ENCODE peak calls at places on chromosomes 3 and 15, in five cellular contexts. Q is foreskin fibroblast, T is colonic mucosa, G is fibroblast of the aortic adventitia, W is AG10803. X is an unnamed sample.

GRCh38 chr3:150238995-150239612 is 169.0 kb upstream of the TSC22D2 start:
- DNase-seq in G (no peak), W (no peak), T (peak), Q (no peak), X (no peak)

GRCh38 chr3:138833908-138834358 is 795 bp downstream of the PIK3CB start:
- DNase-seq in G (peak), W (peak), T (no peak), Q (peak), X (no peak)

GRCh38 chr3:171553085-171553484 is 92.9 kb upstream of the TNIK start:
- DNase-seq in G (no peak), Q (no peak), W (no peak), T (no peak), X (no peak)

GRCh38 chr3:152554980-152555379 is 280.0 kb upstream of the P2RY1 start:
- DNase-seq in W (no peak), T (no peak), Q (peak), G (peak), X (no peak)

GRCh38 chr15:75193272-75193671 is 8.4 kb upstream of the C15orf39 start:
- DNase-seq in T (no peak), G (no peak), Q (no peak), W (no peak), X (no peak)

GRCh38 chr15:39804026-39804425 is 21.4 kb upstream of the FSIP1 start:
- DNase-seq in Q (no peak), W (peak), T (no peak), G (peak), X (no peak)

GRCh38 chr3:53550005-53550620 is 55.7 kb downstream of the CACNA1D start:
- DNase-seq in G (no peak), T (no peak), Q (no peak), W (no peak), X (no peak)

GRCh38 chr3:63876260-63876659 is 12.6 kb downstream of the ATXN7 start:
- DNase-seq in T (no peak), Q (no peak), G (no peak), W (no peak), X (no peak)

GRCh38 chr15:64349375-64349774 is 6.6 kb downstream of the CSNK1G1 start:
- DNase-seq in W (no peak), T (no peak), G (no peak), Q (no peak), X (no peak)

GRCh38 chr3:25894101-25894500 is 104.2 kb downstream of the OXSM start:
- DNase-seq in G (no peak), T (no peak), Q (no peak), W (no peak), X (no peak)

GRCh38 chr3:136818851-136819783 is at the start of gene SLC35G2:
- DNase-seq in W (peak), G (peak), Q (peak), T (peak), X (peak)
- TF ChIP-seq CTCF in W (peak), G (no peak), Q (peak), T (no peak), X (peak)

GRCh38 chr3:141050913-141051632 is at the start of gene SPSB4:
- DNase-seq in Q (peak), G (no peak), W (peak), T (no peak), X (no peak)
- TF ChIP-seq CTCF in Q (no peak), G (no peak), W (no peak), T (no peak), X (peak)

GRCh38 chr3:7144696-7145308 is 283.9 kb downstream of the GRM7 start:
- DNase-seq in W (no peak), T (no peak), Q (no peak), G (no peak), X (no peak)
- TF ChIP-seq CTCF in W (no peak), T (peak), Q (no peak), G (no peak), X (peak)

DNA sequence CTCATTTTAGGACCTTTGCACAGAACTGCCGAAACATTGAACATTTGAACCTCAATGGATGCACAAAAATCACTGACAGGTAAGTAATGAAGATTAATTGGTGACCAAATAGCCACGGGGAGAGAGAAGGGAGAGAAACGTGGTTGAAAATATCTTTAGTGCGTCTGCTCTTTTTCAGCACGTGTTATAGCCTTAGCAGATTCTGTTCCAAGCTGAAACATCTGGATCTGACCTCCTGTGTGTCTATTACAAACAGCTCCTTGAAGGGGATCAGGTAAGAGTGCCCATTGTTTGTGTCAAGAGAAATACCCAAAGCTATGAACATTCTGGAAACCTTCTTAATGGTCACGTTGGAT is 67.1 kb downstream of the UBP1 start:
- DNase-seq in Q (no peak), W (no peak), T (no peak), G (no peak), X (no peak)
- TF ChIP-seq CTCF in Q (no peak), W (no peak), T (peak), G (no peak), X (no peak)

GRCh38 chr15:45572627-45573026 is 14.6 kb upstream of the BLOC1S6 start:
- DNase-seq in W (no peak), G (no peak), Q (no peak), T (no peak), X (no peak)

DNA sequence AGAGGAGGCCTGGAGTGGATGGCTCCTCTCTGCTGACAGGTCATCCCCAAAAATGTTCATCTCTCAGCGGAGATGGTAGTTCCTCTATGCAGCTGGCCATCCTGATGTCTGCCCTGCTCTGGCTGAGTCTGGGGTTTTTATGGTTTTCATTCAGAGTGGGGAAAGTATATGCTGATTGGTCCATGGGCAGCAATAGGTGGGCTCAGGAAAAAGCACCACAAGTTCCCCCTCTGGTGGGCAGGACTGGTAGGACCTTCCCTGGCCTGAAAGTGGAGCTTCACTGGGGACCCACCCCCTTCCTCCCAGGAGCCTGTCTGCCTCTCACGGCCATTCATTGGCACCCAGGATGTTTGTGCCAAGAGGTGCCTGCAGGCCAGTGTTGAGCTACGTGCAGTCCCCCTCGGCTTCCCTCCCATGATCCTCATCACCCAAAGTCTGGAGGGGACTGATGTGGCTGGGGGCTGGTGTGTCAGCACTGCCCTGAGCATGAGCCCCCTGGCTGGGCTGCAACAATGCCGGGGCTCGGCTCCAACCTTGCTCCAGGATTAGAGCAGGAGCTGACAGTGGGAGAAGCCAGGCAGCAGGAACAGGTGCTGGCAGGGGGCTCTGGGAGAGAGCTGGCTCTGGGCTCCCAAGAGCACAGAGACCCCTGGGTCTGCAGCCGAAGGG is 13.1 kb upstream of the BLOC1S6 start:
- DNase-seq in W (peak), T (no peak), G (peak), Q (no peak), X (no peak)
- TF ChIP-seq CTCF in W (peak), T (no peak), G (peak), Q (peak), X (peak)

DNA sequence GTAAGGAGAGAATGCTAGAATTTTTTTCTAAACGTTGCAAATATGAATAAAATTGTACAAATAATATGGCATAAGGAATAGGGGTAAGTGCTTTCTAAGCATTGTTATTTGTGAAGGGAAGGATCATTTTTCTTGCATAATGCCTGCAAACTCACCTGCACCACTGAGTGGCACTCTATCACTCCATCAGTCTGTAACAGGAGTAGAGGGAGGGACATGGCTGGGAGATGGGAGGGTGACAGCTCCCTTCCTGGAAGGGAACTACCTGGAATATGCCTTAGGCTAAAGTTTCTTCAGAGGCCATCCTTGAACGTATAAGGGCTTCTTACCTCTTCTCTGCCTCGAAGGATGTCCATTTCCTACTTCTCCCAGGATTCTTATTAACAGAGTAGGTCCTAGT is 3.0 kb downstream of the NAALADL2 start:
- DNase-seq in W (no peak), Q (no peak), G (no peak), T (peak), X (no peak)
- TF ChIP-seq CTCF in W (no peak), Q (no peak), G (no peak), T (peak), X (peak)

GRCh38 chr3:195238626-195239118 is 32.3 kb downstream of the XXYLT1 start:
- DNase-seq in W (peak), G (peak), T (peak), Q (peak), X (no peak)

GRCh38 chr3:195240171-195240701 is 30.7 kb downstream of the XXYLT1 start:
- DNase-seq in Q (no peak), W (no peak), T (peak), G (peak), X (no peak)

GRCh38 chr3:195237981-195238625 is 32.9 kb downstream of the XXYLT1 start:
- DNase-seq in Q (no peak), T (peak), G (no peak), W (no peak), X (no peak)

GRCh38 chr3:195240939-195241338 is 30.0 kb downstream of the XXYLT1 start:
- DNase-seq in W (no peak), T (peak), Q (no peak), G (no peak), X (no peak)

DNA sequence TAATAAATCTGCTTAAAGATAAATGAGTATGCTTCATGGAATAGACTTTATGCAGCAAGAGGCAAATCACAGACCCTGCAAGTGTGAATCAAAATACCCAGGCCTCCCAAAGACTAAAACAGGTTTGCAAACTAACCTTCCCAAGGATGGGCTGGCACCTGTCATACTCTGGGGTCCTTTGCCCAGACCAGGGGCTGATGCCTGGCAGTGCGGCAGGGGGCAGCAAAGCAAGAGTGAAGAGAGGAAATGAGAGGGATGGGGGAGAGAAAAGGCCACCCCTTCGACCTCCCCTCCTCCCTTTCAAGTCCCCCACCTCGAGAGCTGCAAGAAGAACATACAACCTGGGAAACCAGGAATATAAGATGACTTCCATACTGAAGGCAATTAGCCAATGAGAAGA is 31.8 kb downstream of the XXYLT1 start:
- DNase-seq in T (peak), G (no peak), W (no peak), Q (no peak), X (no peak)
- TF ChIP-seq CTCF in T (no peak), G (no peak), W (peak), Q (peak), X (no peak)

GRCh38 chr3:94716326-94717018 is 653.6 kb downstream of the NSUN3 start:
- DNase-seq in T (peak), W (no peak), G (no peak), Q (no peak), X (no peak)
- TF ChIP-seq CTCF in T (peak), W (no peak), G (no peak), Q (no peak), X (no peak)